ENCODE peak calls at places on chromosome 21, in nine cellular contexts. One of them, this sample, is unnamed. For H3K27me3, the result is how much of the 10 kb centered on the place peaks cover.

GRCh38 chr21:38853421-38853919 is 47.7 kb downstream of the ETS2 start:
- DNase-seq in H1: peak
- DNase-seq in MM.1S: no peak
- DNase-seq in fibroblast of lung: peak
- DNase-seq in IMR-90: peak
- DNase-seq in mammary epithelial cell: peak
- DNase-seq in endothelial cell of umbilical vein: peak
- DNase-seq in K562: no peak
- DNase-seq in endodermal cell: no peak
- DNase-seq in this sample: peak

GRCh38 chr21:30257773-30258172 is 25.0 kb downstream of the KRTAP24-1 start:
- DNase-seq in endodermal cell: peak
- DNase-seq in MM.1S: no peak
- DNase-seq in mammary epithelial cell: peak
- DNase-seq in endothelial cell of umbilical vein: no peak
- DNase-seq in fibroblast of lung: peak
- DNase-seq in IMR-90: no peak
- DNase-seq in K562: peak
- DNase-seq in H1: peak
- DNase-seq in this sample: no peak

GRCh38 chr21:39263372-39263771 is 50.1 kb downstream of the BRWD1 start:
- DNase-seq in endothelial cell of umbilical vein: no peak
- DNase-seq in fibroblast of lung: peak
- DNase-seq in mammary epithelial cell: peak
- DNase-seq in H1: no peak
- DNase-seq in MM.1S: no peak
- DNase-seq in endodermal cell: no peak
- DNase-seq in K562: no peak
- DNase-seq in IMR-90: peak
- DNase-seq in this sample: no peak

GRCh38 chr21:33817663-33818433 is 97.8 kb downstream of the ATP5PO start:
- DNase-seq in IMR-90: no peak
- DNase-seq in MM.1S: no peak
- DNase-seq in mammary epithelial cell: no peak
- DNase-seq in endodermal cell: no peak
- DNase-seq in H1: no peak
- DNase-seq in fibroblast of lung: no peak
- DNase-seq in endothelial cell of umbilical vein: no peak
- DNase-seq in K562: peak
- DNase-seq in this sample: no peak

GRCh38 chr21:28177008-28177603 is 815.6 kb downstream of the LTN1 start:
- DNase-seq in endothelial cell of umbilical vein: no peak
- DNase-seq in fibroblast of lung: no peak
- DNase-seq in endodermal cell: no peak
- DNase-seq in H1: no peak
- DNase-seq in K562: no peak
- DNase-seq in IMR-90: peak
- DNase-seq in mammary epithelial cell: no peak
- DNase-seq in MM.1S: peak
- DNase-seq in this sample: no peak

GRCh38 chr21:27813750-27814149 is 846.9 kb upstream of the ADAMTS5 start:
- DNase-seq in MM.1S: no peak
- DNase-seq in H1: no peak
- DNase-seq in endothelial cell of umbilical vein: no peak
- DNase-seq in endodermal cell: no peak
- DNase-seq in fibroblast of lung: no peak
- DNase-seq in IMR-90: no peak
- DNase-seq in mammary epithelial cell: peak
- DNase-seq in K562: no peak
- DNase-seq in this sample: no peak

GRCh38 chr21:26391166-26391565 is 181.9 kb downstream of the CYYR1 start:
- DNase-seq in IMR-90: no peak
- DNase-seq in H1: no peak
- DNase-seq in MM.1S: no peak
- DNase-seq in fibroblast of lung: no peak
- DNase-seq in K562: no peak
- DNase-seq in mammary epithelial cell: no peak
- DNase-seq in endothelial cell of umbilical vein: no peak
- DNase-seq in endodermal cell: no peak
- DNase-seq in this sample: no peak

GRCh38 chr21:25997788-25998611 is 172.6 kb downstream of the APP start:
- DNase-seq in H1: no peak
- DNase-seq in endodermal cell: peak
- DNase-seq in IMR-90: no peak
- DNase-seq in MM.1S: no peak
- DNase-seq in K562: no peak
- DNase-seq in fibroblast of lung: no peak
- DNase-seq in endothelial cell of umbilical vein: peak
- DNase-seq in mammary epithelial cell: peak
- DNase-seq in this sample: no peak

GRCh38 chr21:46424621-46425020 is 34.1 kb upstream of the DIP2A start:
- DNase-seq in IMR-90: no peak
- DNase-seq in H1: no peak
- DNase-seq in fibroblast of lung: no peak
- DNase-seq in endodermal cell: no peak
- DNase-seq in K562: no peak
- DNase-seq in mammary epithelial cell: no peak
- DNase-seq in MM.1S: no peak
- DNase-seq in endothelial cell of umbilical vein: no peak
- DNase-seq in this sample: no peak

GRCh38 chr21:46422636-46423241 is 36.0 kb upstream of the DIP2A start:
- DNase-seq in MM.1S: no peak
- DNase-seq in IMR-90: no peak
- DNase-seq in fibroblast of lung: no peak
- DNase-seq in H1: no peak
- DNase-seq in endothelial cell of umbilical vein: no peak
- DNase-seq in K562: no peak
- DNase-seq in endodermal cell: no peak
- DNase-seq in mammary epithelial cell: no peak
- DNase-seq in this sample: no peak

GRCh38 chr21:46425061-46425460 is 33.6 kb upstream of the DIP2A start:
- DNase-seq in K562: no peak
- DNase-seq in endodermal cell: no peak
- DNase-seq in fibroblast of lung: no peak
- DNase-seq in endothelial cell of umbilical vein: no peak
- DNase-seq in IMR-90: no peak
- DNase-seq in mammary epithelial cell: no peak
- DNase-seq in H1: no peak
- DNase-seq in MM.1S: no peak
- DNase-seq in this sample: no peak

GRCh38 chr21:46424062-46424591 is 34.6 kb upstream of the DIP2A start:
- DNase-seq in K562: no peak
- DNase-seq in H1: no peak
- DNase-seq in mammary epithelial cell: no peak
- DNase-seq in endothelial cell of umbilical vein: no peak
- DNase-seq in endodermal cell: peak
- DNase-seq in IMR-90: no peak
- DNase-seq in MM.1S: no peak
- DNase-seq in fibroblast of lung: no peak
- DNase-seq in this sample: no peak

DNA sequence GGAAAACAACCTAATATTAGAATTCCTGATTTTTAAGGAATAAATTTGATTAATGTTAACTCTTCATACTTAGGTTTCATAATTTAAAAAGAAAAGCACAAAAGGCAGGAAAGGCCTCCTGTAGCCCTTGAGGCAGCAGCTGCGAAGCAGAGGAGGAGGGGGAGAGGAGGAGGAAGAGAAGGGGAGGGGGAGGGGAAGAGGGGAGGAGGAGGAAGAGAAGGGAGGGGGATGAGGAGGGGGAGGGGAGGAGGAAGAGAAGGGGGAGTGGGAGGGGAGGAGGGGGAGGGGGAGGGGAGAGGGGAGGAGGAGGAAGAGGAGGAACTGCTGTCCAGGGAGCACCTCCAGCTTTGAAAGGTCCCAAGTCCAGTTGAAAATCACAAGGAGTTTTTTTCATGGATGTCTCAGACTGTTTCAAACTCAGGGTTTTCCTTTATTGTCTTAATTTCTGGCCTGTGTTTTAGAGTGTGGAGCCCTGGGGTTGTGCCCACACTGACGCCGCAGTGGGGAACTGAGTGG is 35.1 kb upstream of the DIP2A start:
- DNase-seq in mammary epithelial cell: no peak
- DNase-seq in endothelial cell of umbilical vein: no peak
- DNase-seq in MM.1S: no peak
- DNase-seq in endodermal cell: no peak
- DNase-seq in fibroblast of lung: no peak
- DNase-seq in IMR-90: no peak
- DNase-seq in H1: no peak
- DNase-seq in K562: no peak
- DNase-seq in this sample: no peak
- H3K9ac ChIP-seq in mammary epithelial cell: no peak
- H3K9ac ChIP-seq in endothelial cell of umbilical vein: no peak
- H3K9ac ChIP-seq in MM.1S: no peak
- H3K9ac ChIP-seq in endodermal cell: no peak
- H3K9ac ChIP-seq in fibroblast of lung: no peak
- H3K9ac ChIP-seq in IMR-90: no peak
- H3K9ac ChIP-seq in H1: no peak
- H3K9ac ChIP-seq in K562: peak
- H3K9ac ChIP-seq in this sample: no peak

GRCh38 chr21:45358711-45359310 is 46.2 kb upstream of the COL18A1 start:
- DNase-seq in K562: no peak
- DNase-seq in endothelial cell of umbilical vein: no peak
- DNase-seq in MM.1S: no peak
- DNase-seq in IMR-90: no peak
- DNase-seq in fibroblast of lung: no peak
- DNase-seq in mammary epithelial cell: no peak
- DNase-seq in H1: no peak
- DNase-seq in endodermal cell: no peak
- DNase-seq in this sample: no peak

GRCh38 chr21:45358261-45358670 is 46.7 kb upstream of the COL18A1 start:
- DNase-seq in H1: no peak
- DNase-seq in K562: no peak
- DNase-seq in endodermal cell: no peak
- DNase-seq in fibroblast of lung: no peak
- DNase-seq in mammary epithelial cell: no peak
- DNase-seq in IMR-90: no peak
- DNase-seq in endothelial cell of umbilical vein: no peak
- DNase-seq in MM.1S: no peak
- DNase-seq in this sample: no peak

GRCh38 chr21:45356653-45357435 is 48.1 kb upstream of the COL18A1 start:
- DNase-seq in endothelial cell of umbilical vein: peak
- DNase-seq in mammary epithelial cell: no peak
- DNase-seq in IMR-90: no peak
- DNase-seq in MM.1S: no peak
- DNase-seq in fibroblast of lung: no peak
- DNase-seq in H1: no peak
- DNase-seq in K562: no peak
- DNase-seq in endodermal cell: peak
- DNase-seq in this sample: no peak

GRCh38 chr21:45356251-45356650 is 48.7 kb upstream of the COL18A1 start:
- DNase-seq in endothelial cell of umbilical vein: no peak
- DNase-seq in H1: no peak
- DNase-seq in fibroblast of lung: no peak
- DNase-seq in MM.1S: no peak
- DNase-seq in endodermal cell: peak
- DNase-seq in mammary epithelial cell: no peak
- DNase-seq in K562: no peak
- DNase-seq in IMR-90: no peak
- DNase-seq in this sample: no peak

DNA sequence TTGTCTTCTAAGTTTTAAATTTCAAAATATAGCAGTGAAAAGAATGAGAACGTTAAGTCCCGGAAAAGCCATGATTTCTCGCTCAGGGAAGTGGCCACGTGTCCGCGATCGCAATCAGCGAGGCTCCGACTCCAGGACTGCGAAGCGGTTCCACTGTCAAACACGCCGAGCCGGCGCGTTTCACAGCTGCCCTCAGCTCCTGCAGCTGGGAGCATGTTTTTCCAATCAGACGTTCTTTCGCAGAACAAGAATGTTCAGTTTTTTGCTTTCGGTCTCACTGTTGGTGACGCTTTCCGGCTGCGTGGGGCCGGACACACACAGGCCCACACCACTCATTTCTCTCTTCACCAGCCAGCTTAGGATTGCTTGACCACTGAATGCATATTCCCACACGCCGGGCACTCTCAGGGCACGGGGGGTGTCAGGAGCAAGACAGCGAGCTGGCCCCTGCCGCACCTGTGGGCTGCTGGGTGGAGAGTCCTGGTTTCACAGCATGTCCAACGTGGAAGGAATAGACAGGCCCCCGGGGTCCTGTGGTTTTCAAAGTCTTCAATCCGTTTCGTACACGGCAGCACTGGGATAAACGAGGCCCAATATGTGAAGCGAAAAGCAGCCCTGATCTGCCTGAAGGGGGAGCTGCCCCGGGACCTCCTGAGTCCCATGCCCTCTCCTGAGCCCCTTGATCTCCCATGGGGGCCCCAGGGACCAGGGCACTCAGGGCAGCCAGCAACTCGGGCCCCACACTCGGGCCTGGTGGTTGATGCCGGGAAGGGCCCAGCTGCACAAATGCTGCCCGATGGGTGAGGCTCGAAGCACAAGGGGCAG is 47.3 kb upstream of the COL18A1 start:
- DNase-seq in fibroblast of lung: peak
- DNase-seq in mammary epithelial cell: no peak
- DNase-seq in endodermal cell: peak
- DNase-seq in K562: no peak
- DNase-seq in MM.1S: no peak
- DNase-seq in H1: no peak
- DNase-seq in endothelial cell of umbilical vein: no peak
- DNase-seq in IMR-90: no peak
- DNase-seq in this sample: no peak
- TF ChIP-seq CTCF in fibroblast of lung: peak
- TF ChIP-seq CTCF in mammary epithelial cell: no peak
- TF ChIP-seq CTCF in endodermal cell: peak
- TF ChIP-seq CTCF in K562: peak
- TF ChIP-seq CTCF in MM.1S: no peak
- TF ChIP-seq CTCF in H1: peak
- TF ChIP-seq CTCF in endothelial cell of umbilical vein: no peak
- TF ChIP-seq CTCF in IMR-90: peak
- TF ChIP-seq CTCF in this sample: no peak

GRCh38 chr21:42338730-42339715 is 11.8 kb downstream of the TFF2 start:
- DNase-seq in IMR-90: no peak
- DNase-seq in fibroblast of lung: no peak
- DNase-seq in endothelial cell of umbilical vein: no peak
- DNase-seq in MM.1S: no peak
- DNase-seq in endodermal cell: peak
- DNase-seq in mammary epithelial cell: no peak
- DNase-seq in K562: no peak
- DNase-seq in H1: peak
- DNase-seq in this sample: no peak

GRCh38 chr21:42340187-42340586 is 10.6 kb downstream of the TFF2 start:
- DNase-seq in mammary epithelial cell: no peak
- DNase-seq in IMR-90: no peak
- DNase-seq in MM.1S: no peak
- DNase-seq in endodermal cell: peak
- DNase-seq in K562: no peak
- DNase-seq in endothelial cell of umbilical vein: no peak
- DNase-seq in H1: no peak
- DNase-seq in fibroblast of lung: no peak
- DNase-seq in this sample: no peak

GRCh38 chr21:42337830-42338729 is 12.7 kb downstream of the TFF2 start:
- DNase-seq in fibroblast of lung: peak
- DNase-seq in MM.1S: peak
- DNase-seq in endothelial cell of umbilical vein: peak
- DNase-seq in endodermal cell: peak
- DNase-seq in mammary epithelial cell: no peak
- DNase-seq in K562: peak
- DNase-seq in IMR-90: peak
- DNase-seq in H1: peak
- DNase-seq in this sample: peak

GRCh38 chr21:42336065-42336464 is 14.7 kb downstream of the TFF2 start:
- DNase-seq in fibroblast of lung: peak
- DNase-seq in K562: no peak
- DNase-seq in endothelial cell of umbilical vein: no peak
- DNase-seq in IMR-90: peak
- DNase-seq in endodermal cell: peak
- DNase-seq in mammary epithelial cell: peak
- DNase-seq in H1: peak
- DNase-seq in MM.1S: no peak
- DNase-seq in this sample: no peak

DNA sequence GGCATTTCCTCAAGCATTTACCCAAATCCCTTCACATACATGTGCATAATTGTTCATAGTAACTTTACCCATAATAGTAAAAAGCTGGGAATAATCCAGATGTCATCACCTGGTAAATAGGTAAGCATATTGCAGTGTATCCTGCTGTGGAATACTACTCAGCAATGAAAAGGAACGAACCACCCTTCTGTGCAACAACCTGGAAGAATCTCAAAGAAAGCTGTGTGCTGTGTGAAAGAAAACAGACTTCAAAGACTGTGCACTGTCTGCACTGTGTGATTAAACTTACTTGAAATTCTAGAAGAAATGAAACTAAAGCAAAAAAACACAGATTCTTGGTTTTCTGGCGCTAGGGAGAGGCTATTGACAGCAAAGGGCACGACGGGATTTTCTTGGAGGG is 13.5 kb downstream of the TFF2 start:
- DNase-seq in H1: peak
- DNase-seq in endothelial cell of umbilical vein: no peak
- DNase-seq in mammary epithelial cell: no peak
- DNase-seq in fibroblast of lung: no peak
- DNase-seq in K562: no peak
- DNase-seq in MM.1S: no peak
- DNase-seq in IMR-90: no peak
- DNase-seq in endodermal cell: peak
- DNase-seq in this sample: no peak
- H3K27me3 ChIP-seq in H1: under half
- H3K27me3 ChIP-seq in endothelial cell of umbilical vein: under half
- H3K27me3 ChIP-seq in mammary epithelial cell: under half
- H3K27me3 ChIP-seq in fibroblast of lung: under half
- H3K27me3 ChIP-seq in K562: under half
- H3K27me3 ChIP-seq in MM.1S: half or more
- H3K27me3 ChIP-seq in IMR-90: under half
- H3K27me3 ChIP-seq in endodermal cell: under half
- H3K27me3 ChIP-seq in this sample: under half

GRCh38 chr21:44872266-44872567 is 1.3 kb downstream of the PTTG1IP start:
- DNase-seq in H1: no peak
- DNase-seq in endothelial cell of umbilical vein: no peak
- DNase-seq in MM.1S: no peak
- DNase-seq in IMR-90: no peak
- DNase-seq in K562: no peak
- DNase-seq in endodermal cell: no peak
- DNase-seq in mammary epithelial cell: no peak
- DNase-seq in fibroblast of lung: no peak
- DNase-seq in this sample: no peak
- H3K9ac ChIP-seq in H1: peak
- H3K9ac ChIP-seq in endothelial cell of umbilical vein: peak
- H3K9ac ChIP-seq in MM.1S: peak
- H3K9ac ChIP-seq in IMR-90: peak
- H3K9ac ChIP-seq in K562: peak
- H3K9ac ChIP-seq in endodermal cell: peak
- H3K9ac ChIP-seq in mammary epithelial cell: peak
- H3K9ac ChIP-seq in fibroblast of lung: peak
- H3K9ac ChIP-seq in this sample: peak

This sample was measured in astrocyte.